ENCODE peak calls at places on chromosomes 12 and 14, in ten cellular contexts. E is activated CD8-positive, alpha-beta memory T cell treated with anti-CD3 and anti-CD28 coated beads for 1 hour; D is effector memory CD8-positive, alpha-beta T cell; Y is HuH-7; F is HT-29; U is activated naive CD8-positive, alpha-beta T cell treated with anti-CD3 and anti-CD28 coated beads, Interleukin-2, amount 50 U/mL, for 24 hours; A is lung microvascular endothelial cell; W is midbrain; O is fibroblast of the conjunctiva; J is hypothalamus. H is an unnamed sample.

GRCh38 chr12:5807090-5807414 is 138.0 kb downstream of the ANO2 start:
- DNase-seq in Y (no peak), W (no peak), D (no peak), A (no peak), E (no peak), F (no peak), U (no peak), J (no peak), O (no peak), H (no peak)

GRCh38 chr12:27316947-27317346 is 15.7 kb upstream of the BMAL2 start:
- DNase-seq in O (no peak), J (no peak), Y (no peak), D (no peak), E (no peak), U (no peak), F (no peak), A (no peak), W (no peak), H (no peak)

GRCh38 chr14:100532916-100533630 is 54.1 kb downstream of the BEGAIN start:
- DNase-seq in F (no peak), J (no peak), D (peak; percentile 0), U (no peak), A (no peak), E (no peak), W (no peak), O (no peak), Y (no peak), H (peak; percentile 37)

GRCh38 chr14:72736791-72737559 is 156.9 kb downstream of the DPF3 start:
- DNase-seq in W (no peak), D (no peak), F (no peak), E (no peak), A (no peak), U (no peak), O (no peak), J (no peak), Y (no peak), H (no peak)

GRCh38 chr12:88391556-88391955 is 188.7 kb downstream of the KITLG start:
- DNase-seq in E (no peak), A (no peak), J (no peak), O (peak; percentile 92), U (no peak), Y (no peak), F (peak; percentile 26), W (no peak), D (no peak), H (no peak)

GRCh38 chr12:70982286-70982685 is 61.7 kb upstream of the PTPRR start:
- DNase-seq in F (no peak), A (no peak), E (no peak), W (no peak), J (no peak), U (no peak), O (no peak), D (no peak), Y (no peak), H (no peak)

GRCh38 chr12:26546535-26547314 is 286.3 kb downstream of the ITPR2 start:
- DNase-seq in E (no peak), J (no peak), W (no peak), Y (no peak), D (no peak), F (no peak), O (no peak), U (no peak), A (no peak), H (no peak)

GRCh38 chr14:55816225-55816624 is 236.2 kb downstream of the KTN1 start:
- DNase-seq in U (no peak), F (no peak), W (no peak), E (no peak), J (no peak), D (no peak), A (no peak), O (no peak), Y (no peak), H (no peak)

GRCh38 chr12:107372229-107372658 is 278.9 kb upstream of the CRY1 start:
- DNase-seq in U (peak; percentile 22), F (no peak), D (peak; percentile 41), W (no peak), Y (no peak), J (no peak), E (no peak), O (no peak), A (peak; percentile 33), H (no peak)

GRCh38 chr12:117825827-117826226 is 143.0 kb downstream of the KSR2 start:
- DNase-seq in D (no peak), E (no peak), J (no peak), U (no peak), Y (no peak), A (no peak), O (no peak), F (no peak), W (no peak), H (no peak)

GRCh38 chr14:102479777-102480176 is 29.8 kb downstream of the ANKRD9 start:
- DNase-seq in W (no peak), U (no peak), F (peak; percentile 41), O (no peak), J (no peak), A (peak; percentile 18), Y (no peak), E (no peak), D (no peak), H (peak; percentile 84)

GRCh38 chr14:61736751-61737150 is 25.5 kb upstream of the SNAPC1 start:
- DNase-seq in J (no peak), Y (no peak), O (no peak), A (no peak), U (no peak), E (no peak), F (no peak), W (no peak), D (no peak), H (no peak)

GRCh38 chr12:83573676-83574075 is 887.0 kb downstream of the TMTC2 start:
- DNase-seq in U (no peak), F (peak; percentile 50), W (no peak), A (no peak), Y (no peak), J (no peak), O (peak; percentile 73), D (no peak), E (no peak), H (no peak)

GRCh38 chr12:112843272-112843671 is 51.7 kb downstream of the RPH3A start:
- DNase-seq in F (no peak), Y (no peak), J (no peak), W (no peak), A (no peak), E (no peak), D (no peak), U (no peak), O (peak; percentile 8), H (no peak)

GRCh38 chr12:563250-563781 is 99.9 kb downstream of the NINJ2 start:
- DNase-seq in J (no peak), A (no peak), W (no peak), F (no peak), Y (no peak), O (no peak), D (peak; percentile 47), E (no peak), U (peak; percentile 45), H (no peak)